ENCODE peak calls at places on chromosomes 11 and 22, in eight cellular contexts. U is activated CD4-positive, alpha-beta T cell treated with anti-CD3 and anti-CD28 coated beads, Interleukin-2, amount 50 U/mL, for 1 hour; S is activated effector memory CD4-positive, alpha-beta T cell treated with anti-CD3 and anti-CD28 coated beads, Interleukin-2, amount 50 U/mL, for 16 hours; D is lung; Q is AG09309; B is AG04450; G is tibial nerve; H is sciatic nerve. X is an unnamed sample.

GRCh38 chr22:44709881-44710400 is 7.9 kb downstream of the PRR5 start:
- DNase-seq in U (no peak), S (no peak), D (no peak), Q (no peak), B (no peak), G (no peak), H (no peak), X (no peak)

GRCh38 chr11:14184548-14184947 is 174.4 kb downstream of the RRAS2 start:
- DNase-seq in U (no peak), S (no peak), D (no peak), Q (no peak), B (no peak), G (no peak), H (no peak), X (no peak)

GRCh38 chr11:85171648-85172257 is 455.4 kb downstream of the DLG2 start:
- DNase-seq in U (no peak), S (no peak), D (no peak), Q (no peak), B (no peak), G (no peak), H (no peak), X (no peak)

GRCh38 chr11:126384053-126384335 is 28.5 kb downstream of the ST3GAL4 start:
- DNase-seq in U (no peak), S (no peak), D (no peak), Q (no peak), B (no peak), G (no peak), H (no peak), X (no peak)

GRCh38 chr11:47786373-47786772 is 19.2 kb upstream of the FNBP4 start:
- DNase-seq in U (no peak), S (no peak), D (no peak), Q (no peak), B (no peak), G (no peak), H (no peak), X (no peak)

GRCh38 chr22:31654408-31654807 is 7.6 kb downstream of the PISD start:
- DNase-seq in U (no peak), S (no peak), D (no peak), Q (no peak), B (no peak), G (no peak), H (no peak), X (no peak)

GRCh38 chr11:105132716-105133511 is 6.7 kb downstream of the CARD18 start:
- DNase-seq in U (no peak), S (no peak), D (no peak), Q (no peak), B (peak), G (no peak), H (no peak), X (no peak)

GRCh38 chr11:1335811-1336761 is 26.7 kb upstream of the TOLLIP start:
- DNase-seq in U (peak), S (peak), D (peak), Q (peak), B (peak), G (peak), H (peak), X (peak)

GRCh38 chr11:58024601-58025091 is 965 bp downstream of the OR9Q1 start:
- DNase-seq in U (no peak), S (no peak), D (peak), Q (no peak), B (no peak), G (peak), H (peak), X (no peak)

GRCh38 chr11:10365045-10365444 is 60.2 kb downstream of the ADM start:
- DNase-seq in U (no peak), S (no peak), D (no peak), Q (no peak), B (no peak), G (no peak), H (no peak), X (no peak)

X was measured in LNCaP clone FGC.